ENCODE peak calls at places on chromosomes 16 and 17, in four cellular contexts. I is heart left ventricle, S is coronary artery, L is IMR-90. Q is an unnamed sample.

GRCh38 chr16:17921357-17921978 is 415.1 kb downstream of the NPIPA8 start:
- DNase-seq in S (no peak), I (no peak), L (no peak), Q (no peak)

GRCh38 chr16:48609453-48610023 is 442 bp downstream of the N4BP1 start:
- DNase-seq in I (peak; percentile 74), S (no peak), L (peak; percentile 54), Q (peak; percentile 45)

GRCh38 chr17:62653002-62653830 is 25.7 kb downstream of the MRC2 start:
- DNase-seq in L (peak; percentile 31), S (no peak), I (peak; percentile 71), Q (peak; percentile 63)

GRCh38 chr17:50672831-50673551 is 34.7 kb downstream of the ANKRD40 start:
- DNase-seq in I (peak; percentile 89), S (no peak), L (no peak), Q (no peak)

GRCh38 chr16:30984669-30985400 is at the start of gene HSD3B7:
- DNase-seq in S (peak; percentile 91), L (peak; percentile 68), I (peak; percentile 90), Q (peak; percentile 76)

GRCh38 chr16:15644306-15644961 is 1.5 kb upstream of the MARF1 start:
- DNase-seq in I (no peak), S (no peak), L (no peak), Q (peak; percentile 3)

GRCh38 chr16:84617068-84617630 is 729 bp downstream of the COTL1 start:
- DNase-seq in I (no peak), S (no peak), L (no peak), Q (no peak)

GRCh38 chr16:11546522-11547485 is 39.9 kb downstream of the LITAF start:
- DNase-seq in S (no peak), L (peak; percentile 85), I (no peak), Q (peak; percentile 63)

GRCh38 chr16:66905633-66906539 is 12.8 kb downstream of the CDH16 start:
- DNase-seq in I (peak; percentile 88), L (no peak), S (no peak), Q (no peak)

GRCh38 chr17:17445925-17446665 is 30.7 kb upstream of the MED9 start:
- DNase-seq in L (peak; percentile 96), I (no peak), S (no peak), Q (peak; percentile 95)

GRCh38 chr16:53789159-53789558 is 85.2 kb downstream of the FTO start:
- DNase-seq in L (peak; percentile 84), I (no peak), S (no peak), Q (peak; percentile 67)

DNA sequence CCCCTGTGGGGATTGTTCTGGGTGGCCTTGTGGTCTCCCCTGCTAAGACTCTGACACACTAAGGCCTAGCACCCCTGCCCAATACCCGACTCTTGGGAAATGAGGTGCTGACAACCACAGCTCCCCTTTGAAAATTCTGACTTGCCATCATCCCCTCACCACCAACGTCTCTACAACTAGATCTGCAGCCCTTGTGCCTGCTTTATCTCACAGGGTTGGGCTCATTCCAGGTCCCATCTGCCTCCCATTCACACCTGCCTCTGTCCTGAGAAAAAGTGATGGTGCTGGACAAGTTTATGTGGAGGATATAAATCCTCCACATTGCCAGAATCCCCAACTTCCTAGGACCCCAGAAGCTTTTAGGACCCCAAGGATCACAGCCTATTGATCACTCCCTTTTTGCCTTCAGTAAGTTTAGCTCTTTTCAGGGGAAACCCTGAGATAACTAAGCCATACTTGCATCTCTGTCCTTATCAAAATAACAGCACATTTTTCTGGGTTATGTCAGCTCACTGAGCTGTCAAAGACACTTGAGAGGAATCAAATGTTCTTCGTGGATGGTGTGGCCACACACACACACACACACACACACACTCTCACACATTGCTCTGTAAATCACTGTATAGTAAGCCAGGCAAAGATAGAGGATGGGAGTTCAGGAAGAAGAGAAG is 136.8 kb upstream of the CES5A start:
- DNase-seq in L (no peak), S (no peak), I (no peak), Q (no peak)
- TF ChIP-seq CTCF in L (no peak), S (no peak), I (no peak), Q (no peak)

GRCh38 chr16:57536306-57537193 is at the start of gene CCDC102A:
- DNase-seq in L (no peak), S (peak; percentile 76), I (peak; percentile 38), Q (no peak)
- TF ChIP-seq CTCF in L (no peak), S (no peak), I (no peak), Q (no peak)

DNA sequence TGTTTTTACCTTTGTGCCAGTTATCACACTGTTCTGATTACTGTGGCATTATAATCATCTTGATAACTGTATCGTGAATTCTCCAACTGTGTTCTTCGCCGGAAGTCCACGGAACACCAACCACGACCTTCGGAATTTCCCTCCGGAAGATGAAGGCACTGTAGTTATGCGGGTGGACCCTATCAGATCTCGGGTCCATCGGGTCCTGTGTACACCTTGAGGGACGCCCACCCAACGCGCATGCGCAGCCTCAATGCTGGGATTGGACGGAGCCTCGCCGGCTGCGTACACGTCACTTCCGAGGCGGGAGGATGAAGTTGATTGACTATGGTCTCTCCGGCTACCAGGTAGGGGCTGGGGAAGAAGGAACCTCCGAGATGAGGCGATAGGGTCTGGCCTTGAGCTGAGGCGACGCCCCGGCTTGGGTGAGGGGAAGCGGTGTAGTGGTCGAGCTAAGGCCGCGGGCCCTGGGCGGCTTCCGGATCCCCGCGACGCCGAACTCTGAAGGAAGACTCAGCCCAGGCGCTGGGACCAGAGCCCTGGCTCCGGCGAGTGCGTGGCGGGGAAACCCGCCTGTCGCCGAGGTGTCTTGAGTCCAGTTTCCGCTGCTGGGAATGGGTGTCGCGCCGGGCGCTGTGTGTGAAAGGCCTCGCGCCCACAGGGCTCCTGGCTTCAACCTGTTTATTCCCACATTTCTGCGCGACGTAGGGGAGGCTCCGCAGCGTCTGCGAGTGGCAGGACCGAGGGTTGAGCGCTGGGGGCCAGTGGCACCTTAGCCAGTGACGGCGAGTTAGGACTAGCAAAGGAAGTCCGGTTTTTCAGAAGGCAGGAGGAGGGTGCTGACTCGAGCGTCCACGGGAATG is at the start of gene DHRS7B:
- DNase-seq in L (peak; percentile 88), S (peak; percentile 93), I (peak; percentile 98), Q (peak; percentile 86)
- TF ChIP-seq CTCF in L (no peak), S (no peak), I (peak; percentile 16), Q (peak; percentile 20)

DNA sequence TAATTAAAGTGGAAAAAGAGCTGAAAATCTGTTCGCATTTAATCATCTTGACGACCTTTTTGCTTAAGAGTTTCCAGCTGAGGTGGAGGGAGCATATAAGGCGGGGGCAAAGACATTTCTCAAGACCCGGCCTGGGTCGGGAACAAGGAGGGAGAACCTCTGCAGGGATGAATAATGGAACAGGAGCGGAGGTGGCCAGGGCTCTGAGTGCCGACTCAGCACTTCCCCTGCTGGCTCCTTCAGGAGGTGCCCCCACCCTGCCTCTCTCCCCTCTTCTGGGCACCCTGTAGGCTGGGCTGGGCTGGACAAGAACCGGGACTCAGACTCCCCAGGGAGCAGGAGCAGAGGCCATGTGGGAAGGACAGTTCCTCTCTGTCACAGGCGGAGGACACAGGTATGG is 7.9 kb upstream of the NGFR start:
- DNase-seq in L (no peak), I (no peak), S (no peak), Q (no peak)
- TF ChIP-seq CTCF in L (no peak), I (no peak), S (no peak), Q (peak; percentile 10)

GRCh38 chr17:18970582-18971480 is 18.9 kb downstream of the SLC5A10 start:
- DNase-seq in I (no peak), L (no peak), S (no peak), Q (no peak)
- TF ChIP-seq CTCF in I (no peak), L (peak; percentile 17), S (no peak), Q (peak; percentile 40)

DNA sequence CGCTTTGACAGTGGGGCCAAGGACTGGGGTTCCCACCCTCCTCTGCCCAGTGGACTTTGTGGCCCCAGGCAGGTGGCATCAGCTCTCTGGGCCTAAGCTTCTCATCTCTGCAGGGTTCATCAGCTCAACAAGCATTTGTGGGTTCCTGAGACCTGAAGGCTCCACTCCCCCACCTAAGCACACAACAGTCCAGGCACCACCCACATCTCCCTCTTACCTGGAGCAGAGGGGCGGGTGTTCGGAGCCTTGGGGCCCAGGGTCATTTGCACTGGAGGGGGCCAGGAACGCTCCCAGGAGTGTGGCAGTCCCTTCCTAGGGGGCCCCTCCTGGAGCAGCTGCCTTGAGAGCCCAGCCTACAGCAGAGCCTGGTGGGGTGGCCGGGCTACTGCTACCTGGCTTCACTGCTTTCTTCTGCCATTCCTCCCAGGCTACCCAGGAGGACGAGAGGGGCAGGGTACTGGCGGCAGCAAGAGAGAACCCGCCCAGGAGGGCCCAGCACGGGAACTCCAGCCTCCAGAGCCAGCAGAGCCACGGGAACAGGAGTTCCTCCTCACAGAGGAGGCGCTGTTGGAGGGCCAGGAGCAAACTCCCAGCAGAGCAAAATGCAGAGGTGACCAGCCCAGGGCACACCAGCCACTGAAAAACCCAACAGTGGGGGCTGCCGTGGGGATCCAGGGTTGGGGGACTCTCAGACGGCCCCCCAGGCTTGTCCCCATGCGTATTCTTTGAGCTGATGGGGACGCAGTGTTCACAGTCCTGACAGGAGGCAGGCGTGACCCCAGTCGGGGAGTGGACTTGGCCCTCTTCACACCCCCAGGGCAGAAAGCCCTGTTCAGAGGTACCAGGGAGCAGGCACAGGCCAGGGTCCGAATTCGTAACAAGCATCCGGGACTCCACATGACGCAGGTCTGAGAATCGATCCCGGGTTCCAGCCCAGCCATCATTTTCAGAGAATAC is 35.1 kb upstream of the SLC38A10 start:
- DNase-seq in I (no peak), S (no peak), L (no peak), Q (no peak)
- TF ChIP-seq CTCF in I (no peak), S (no peak), L (no peak), Q (peak; percentile 13)

Q was measured in HFFc6.